ENCODE peak calls at places on chromosomes 4 and X, in five cellular contexts. V is left cardiac atrium, S is pons, W is GM20000, C is GM12892. F is an unnamed sample.

GRCh38 chr4:93684571-93684970 is 144.0 kb upstream of the ATOH1 start:
- DNase-seq in V (no peak), S (no peak), W (no peak), C (no peak), F (no peak)

GRCh38 chr4:7066493-7066892 is 1.4 kb downstream of the GRPEL1 start:
- DNase-seq in V (no peak), S (no peak), W (no peak), C (no peak), F (no peak)

GRCh38 chr4:55033296-55033695 is 92.1 kb downstream of the KDR start:
- DNase-seq in V (no peak), S (no peak), W (no peak), C (no peak), F (no peak)

GRCh38 chr4:47526281-47526680 is 41.2 kb downstream of the ATP10D start:
- DNase-seq in V (no peak), S (no peak), W (no peak), C (no peak), F (no peak)

GRCh38 chr4:114286275-114286674 is 306.8 kb upstream of the ARSJ start:
- DNase-seq in V (no peak), S (no peak), W (no peak), C (no peak), F (no peak)

GRCh38 chr4:158003212-158003611 is 169.6 kb downstream of the GASK1B start:
- DNase-seq in V (no peak), S (no peak), W (no peak), C (no peak), F (no peak)

GRCh38 chr4:54176202-54176601 is 52.9 kb upstream of the PDGFRA start:
- DNase-seq in V (no peak), S (no peak), W (no peak), C (no peak), F (peak; percentile 6)

GRCh38 chr4:147015531-147015930 is 69.9 kb upstream of the TTC29 start:
- DNase-seq in V (no peak), S (no peak), W (no peak), C (no peak), F (no peak)

GRCh38 chrX:69618803-69619202 is 2.9 kb downstream of the EDA start:
- DNase-seq in V (peak; percentile 22), S (peak; percentile 55), W (peak; percentile 11), C (no peak), F (peak; percentile 19)

GRCh38 chr4:23036503-23036902 is 343.8 kb downstream of the GBA3 start:
- DNase-seq in V (no peak), S (no peak), W (no peak), C (no peak), F (no peak)

GRCh38 chrX:73876897-73877296 is 313.9 kb downstream of the CHIC1 start:
- DNase-seq in V (no peak), S (no peak), W (no peak), C (no peak), F (no peak)

GRCh38 chrX:68929332-68930150 is 100.7 kb downstream of the EFNB1 start:
- DNase-seq in V (peak; percentile 49), S (no peak), W (no peak), C (no peak), F (no peak)